ENCODE peak calls at places on chromosomes 13 and 19, in nine cellular contexts. F is retina; P is naive thymus-derived CD4-positive, alpha-beta T cell; Y is stimulated activated CD4-positive, alpha-beta T cell treated with anti-CD3 and anti-CD28 coated beads, Interleukin-1b, Interleukin-23, amount 100 ng/mL, for 24 hours; I is uterus; D is naive thymus-derived CD8-positive, alpha-beta T cell; M is vagina; H is activated T-helper 1 cell treated with Interleukin-2 at 50 U/mL for 16 hours; R is C1 segment of cervical spinal cord. Q is an unnamed sample.

GRCh38 chr19:10206226-10206873 is 11.6 kb upstream of the DNMT1 start:
- DNase-seq in F (no peak), P (no peak), Y (no peak), I (no peak), D (no peak), M (no peak), H (no peak), R (no peak), Q (no peak)

GRCh38 chr19:13163609-13164364 is 13.6 kb downstream of the IER2 start:
- DNase-seq in F (peak; percentile 93), P (peak; percentile 16), Y (no peak), I (peak; percentile 88), D (no peak), M (no peak), H (no peak), R (peak; percentile 58), Q (peak; percentile 84)

GRCh38 chr19:16825312-16826168 is 3.7 kb upstream of the SIN3B start:
- DNase-seq in F (peak; percentile 11), P (no peak), Y (no peak), I (peak; percentile 86), D (no peak), M (no peak), H (no peak), R (no peak), Q (peak; percentile 74)

GRCh38 chr13:74251778-74252519 is 117.7 kb upstream of the KLF12 start:
- DNase-seq in F (no peak), P (no peak), Y (no peak), I (no peak), D (no peak), M (no peak), H (no peak), R (no peak), Q (no peak)

GRCh38 chr19:33752945-33753344 is 43.7 kb upstream of the KCTD15 start:
- DNase-seq in F (no peak), P (no peak), Y (no peak), I (no peak), D (no peak), M (no peak), H (no peak), R (no peak), Q (no peak)

GRCh38 chr13:24271611-24272451 is 37.5 kb upstream of the C1QTNF9 start:
- DNase-seq in F (peak; percentile 27), P (no peak), Y (no peak), I (peak; percentile 51), D (peak; percentile 73), M (no peak), H (peak; percentile 50), R (peak; percentile 59), Q (peak; percentile 76)

GRCh38 chr13:113567681-113568080 is 16.9 kb upstream of the TFDP1 start:
- DNase-seq in F (no peak), P (no peak), Y (no peak), I (no peak), D (no peak), M (peak; percentile 34), H (no peak), R (no peak), Q (no peak)

GRCh38 chr19:45785097-45785496 is 2.8 kb upstream of the DMPK start:
- DNase-seq in F (no peak), P (no peak), Y (no peak), I (no peak), D (no peak), M (no peak), H (no peak), R (no peak), Q (no peak)

GRCh38 chr19:47520839-47521238 is 6.0 kb upstream of the NAPA start:
- DNase-seq in F (no peak), P (no peak), Y (no peak), I (no peak), D (no peak), M (no peak), H (no peak), R (no peak), Q (no peak)

GRCh38 chr19:35901854-35902661 is at the start of gene HCST:
- DNase-seq in F (no peak), P (peak; percentile 24), Y (no peak), I (no peak), D (peak; percentile 56), M (no peak), H (peak; percentile 18), R (no peak), Q (no peak)

GRCh38 chr13:85419611-85420010 is 379.6 kb downstream of the SLITRK6 start:
- DNase-seq in F (no peak), P (no peak), Y (no peak), I (no peak), D (no peak), M (no peak), H (no peak), R (no peak), Q (no peak)